ENCODE peak calls at places on chromosomes 5 and 9, in seven cellular contexts. One of them, this sample, is unnamed.

GRCh38 chr9:9912459-9912858 is 700.3 kb downstream of the PTPRD start:
- DNase-seq in GM12878: no peak
- DNase-seq in K562: no peak
- DNase-seq in SK-N-SH: peak; percentile 5
- DNase-seq in HCT116: no peak
- DNase-seq in HepG2: no peak
- DNase-seq in H1: no peak
- DNase-seq in this sample: no peak

GRCh38 chr5:36728697-36729543 is 122.5 kb downstream of the SLC1A3 start:
- DNase-seq in GM12878: no peak
- DNase-seq in K562: peak; percentile 72
- DNase-seq in SK-N-SH: peak; percentile 56
- DNase-seq in HCT116: no peak
- DNase-seq in HepG2: peak; percentile 65
- DNase-seq in H1: no peak
- DNase-seq in this sample: peak; percentile 53

GRCh38 chr9:118336167-118336951 is 632.2 kb downstream of the TLR4 start:
- DNase-seq in GM12878: no peak
- DNase-seq in K562: no peak
- DNase-seq in SK-N-SH: no peak
- DNase-seq in HCT116: no peak
- DNase-seq in HepG2: no peak
- DNase-seq in H1: no peak
- DNase-seq in this sample: no peak

GRCh38 chr9:92724528-92725265 is 39.9 kb downstream of the BICD2 start:
- DNase-seq in GM12878: no peak
- DNase-seq in K562: no peak
- DNase-seq in SK-N-SH: no peak
- DNase-seq in HCT116: no peak
- DNase-seq in HepG2: no peak
- DNase-seq in H1: peak; percentile 35
- DNase-seq in this sample: no peak

GRCh38 chr9:101977614-101978210 is 239.3 kb upstream of the GRIN3A start:
- DNase-seq in GM12878: no peak
- DNase-seq in K562: peak; percentile 13
- DNase-seq in SK-N-SH: peak; percentile 0
- DNase-seq in HCT116: peak; percentile 10
- DNase-seq in HepG2: peak; percentile 3
- DNase-seq in H1: no peak
- DNase-seq in this sample: no peak

GRCh38 chr5:141121563-141121962 is at the start of gene PCDHB4:
- DNase-seq in GM12878: no peak
- DNase-seq in K562: no peak
- DNase-seq in SK-N-SH: peak; percentile 49
- DNase-seq in HCT116: no peak
- DNase-seq in HepG2: peak; percentile 5
- DNase-seq in H1: no peak
- DNase-seq in this sample: peak; percentile 72

GRCh38 chr9:110206388-110206787 is 1.6 kb downstream of the C9orf152 start:
- DNase-seq in GM12878: no peak
- DNase-seq in K562: no peak
- DNase-seq in SK-N-SH: no peak
- DNase-seq in HCT116: no peak
- DNase-seq in HepG2: no peak
- DNase-seq in H1: no peak
- DNase-seq in this sample: no peak

GRCh38 chr9:70947086-70947485 is 174.3 kb downstream of the TRPM3 start:
- DNase-seq in GM12878: no peak
- DNase-seq in K562: no peak
- DNase-seq in SK-N-SH: no peak
- DNase-seq in HCT116: no peak
- DNase-seq in HepG2: no peak
- DNase-seq in H1: no peak
- DNase-seq in this sample: no peak

GRCh38 chr5:89276566-89277305 is 393.8 kb upstream of the MEF2C start:
- DNase-seq in GM12878: no peak
- DNase-seq in K562: no peak
- DNase-seq in SK-N-SH: no peak
- DNase-seq in HCT116: no peak
- DNase-seq in HepG2: no peak
- DNase-seq in H1: no peak
- DNase-seq in this sample: no peak

GRCh38 chr5:139649082-139649991 is 1.2 kb downstream of the CXXC5 start:
- DNase-seq in GM12878: no peak
- DNase-seq in K562: peak; percentile 54
- DNase-seq in SK-N-SH: peak; percentile 65
- DNase-seq in HCT116: no peak
- DNase-seq in HepG2: no peak
- DNase-seq in H1: peak; percentile 85
- DNase-seq in this sample: no peak

GRCh38 chr5:35773936-35774335 is 82.8 kb upstream of the IL7R start:
- DNase-seq in GM12878: no peak
- DNase-seq in K562: no peak
- DNase-seq in SK-N-SH: no peak
- DNase-seq in HCT116: no peak
- DNase-seq in HepG2: no peak
- DNase-seq in H1: no peak
- DNase-seq in this sample: no peak

GRCh38 chr5:34690301-34690700 is 34.2 kb downstream of the RAI14 start:
- DNase-seq in GM12878: no peak
- DNase-seq in K562: no peak
- DNase-seq in SK-N-SH: no peak
- DNase-seq in HCT116: no peak
- DNase-seq in HepG2: peak; percentile 19
- DNase-seq in H1: no peak
- DNase-seq in this sample: no peak

GRCh38 chr5:149114403-149115312 is 26.6 kb upstream of the ABLIM3 start:
- DNase-seq in GM12878: no peak
- DNase-seq in K562: peak; percentile 25
- DNase-seq in SK-N-SH: peak; percentile 54
- DNase-seq in HCT116: peak; percentile 77
- DNase-seq in HepG2: peak; percentile 66
- DNase-seq in H1: peak; percentile 60
- DNase-seq in this sample: peak; percentile 89

GRCh38 chr5:166907314-166907713 is 1384.1 kb upstream of the WWC1 start:
- DNase-seq in GM12878: no peak
- DNase-seq in K562: no peak
- DNase-seq in SK-N-SH: no peak
- DNase-seq in HCT116: no peak
- DNase-seq in HepG2: no peak
- DNase-seq in H1: no peak
- DNase-seq in this sample: no peak

GRCh38 chr9:70352802-70353201 is 61.7 kb downstream of the KLF9 start:
- DNase-seq in GM12878: no peak
- DNase-seq in K562: peak; percentile 6
- DNase-seq in SK-N-SH: no peak
- DNase-seq in HCT116: no peak
- DNase-seq in HepG2: no peak
- DNase-seq in H1: no peak
- DNase-seq in this sample: no peak

DNA sequence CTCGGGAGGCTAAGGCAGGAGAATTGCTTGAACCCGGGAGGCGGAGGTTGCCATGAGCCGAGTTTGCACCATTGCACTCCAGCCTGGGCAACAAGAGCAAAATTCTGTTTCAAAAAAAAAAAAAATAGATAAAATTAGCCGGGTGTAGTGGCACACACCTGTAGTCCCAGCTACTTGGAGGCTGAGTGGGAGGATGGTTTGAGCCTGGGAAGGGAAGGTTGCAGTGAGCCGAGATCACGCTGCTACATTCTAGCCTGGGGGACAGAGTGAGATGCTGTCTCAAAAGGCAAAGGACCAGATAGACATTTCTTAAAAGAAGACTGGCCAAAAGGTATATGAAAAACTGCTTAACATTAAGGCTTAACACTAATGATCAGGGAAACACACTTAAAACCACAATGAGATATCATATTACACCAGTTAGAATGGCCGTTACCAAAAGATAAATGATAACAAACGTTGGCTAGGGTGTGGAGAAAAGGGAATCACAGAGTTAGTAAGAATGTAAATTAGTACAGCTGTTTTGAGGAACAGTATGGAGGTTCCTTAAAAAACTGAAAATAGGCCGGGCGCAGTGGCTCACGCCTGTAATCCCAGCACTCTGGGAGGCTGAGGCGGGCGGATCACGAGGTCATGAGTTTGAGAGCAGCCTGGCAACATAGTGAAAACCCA is 10.1 kb upstream of the MARVELD2 start:
- DNase-seq in GM12878: no peak
- DNase-seq in K562: no peak
- DNase-seq in SK-N-SH: no peak
- DNase-seq in HCT116: no peak
- DNase-seq in HepG2: no peak
- DNase-seq in H1: no peak
- DNase-seq in this sample: no peak
- TF ChIP-seq JUND in GM12878: no peak
- TF ChIP-seq JUND in K562: no peak
- TF ChIP-seq JUND in SK-N-SH: no peak
- TF ChIP-seq JUND in HCT116: no peak
- TF ChIP-seq JUND in HepG2: no peak
- TF ChIP-seq JUND in H1: no peak
- TF ChIP-seq JUND in this sample: no peak

DNA sequence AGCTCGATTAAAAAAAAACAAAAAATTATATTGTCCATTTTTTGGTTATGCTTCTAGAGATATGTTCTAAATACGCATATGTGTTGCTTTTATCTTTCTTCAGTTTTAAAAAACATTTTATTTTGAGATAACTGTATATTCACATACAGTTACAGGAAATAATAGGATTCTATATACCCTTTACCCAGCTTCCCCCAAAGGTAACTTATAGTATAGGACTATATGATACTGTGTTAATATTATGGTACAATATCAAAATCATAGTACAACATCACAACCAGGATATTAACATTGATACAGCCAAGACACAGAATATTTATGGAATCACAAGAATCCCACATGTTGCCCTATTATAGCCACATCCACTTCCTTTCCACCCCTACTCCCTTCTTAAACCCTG is 9.5 kb upstream of the MACIR start:
- DNase-seq in GM12878: no peak
- DNase-seq in K562: no peak
- DNase-seq in SK-N-SH: no peak
- DNase-seq in HCT116: no peak
- DNase-seq in HepG2: no peak
- DNase-seq in H1: no peak
- DNase-seq in this sample: no peak
- TF ChIP-seq JUND in GM12878: no peak
- TF ChIP-seq JUND in K562: no peak
- TF ChIP-seq JUND in SK-N-SH: no peak
- TF ChIP-seq JUND in HCT116: no peak
- TF ChIP-seq JUND in HepG2: no peak
- TF ChIP-seq JUND in H1: no peak
- TF ChIP-seq JUND in this sample: no peak

GRCh38 chr9:128213746-128214497 is 10.7 kb downstream of the DNM1 start:
- DNase-seq in GM12878: no peak
- DNase-seq in K562: no peak
- DNase-seq in SK-N-SH: no peak
- DNase-seq in HCT116: no peak
- DNase-seq in HepG2: no peak
- DNase-seq in H1: no peak
- DNase-seq in this sample: no peak

GRCh38 chr9:128218172-128218517 is 15.0 kb downstream of the DNM1 start:
- DNase-seq in GM12878: no peak
- DNase-seq in K562: no peak
- DNase-seq in SK-N-SH: peak; percentile 15
- DNase-seq in HCT116: no peak
- DNase-seq in HepG2: no peak
- DNase-seq in H1: no peak
- DNase-seq in this sample: no peak

GRCh38 chr9:128214571-128215490 is 11.7 kb downstream of the DNM1 start:
- DNase-seq in GM12878: no peak
- DNase-seq in K562: no peak
- DNase-seq in SK-N-SH: peak; percentile 35
- DNase-seq in HCT116: no peak
- DNase-seq in HepG2: no peak
- DNase-seq in H1: no peak
- DNase-seq in this sample: peak; percentile 51

GRCh38 chr9:128216781-128217553 is 13.8 kb downstream of the DNM1 start:
- DNase-seq in GM12878: no peak
- DNase-seq in K562: no peak
- DNase-seq in SK-N-SH: peak; percentile 24
- DNase-seq in HCT116: no peak
- DNase-seq in HepG2: no peak
- DNase-seq in H1: no peak
- DNase-seq in this sample: no peak

DNA sequence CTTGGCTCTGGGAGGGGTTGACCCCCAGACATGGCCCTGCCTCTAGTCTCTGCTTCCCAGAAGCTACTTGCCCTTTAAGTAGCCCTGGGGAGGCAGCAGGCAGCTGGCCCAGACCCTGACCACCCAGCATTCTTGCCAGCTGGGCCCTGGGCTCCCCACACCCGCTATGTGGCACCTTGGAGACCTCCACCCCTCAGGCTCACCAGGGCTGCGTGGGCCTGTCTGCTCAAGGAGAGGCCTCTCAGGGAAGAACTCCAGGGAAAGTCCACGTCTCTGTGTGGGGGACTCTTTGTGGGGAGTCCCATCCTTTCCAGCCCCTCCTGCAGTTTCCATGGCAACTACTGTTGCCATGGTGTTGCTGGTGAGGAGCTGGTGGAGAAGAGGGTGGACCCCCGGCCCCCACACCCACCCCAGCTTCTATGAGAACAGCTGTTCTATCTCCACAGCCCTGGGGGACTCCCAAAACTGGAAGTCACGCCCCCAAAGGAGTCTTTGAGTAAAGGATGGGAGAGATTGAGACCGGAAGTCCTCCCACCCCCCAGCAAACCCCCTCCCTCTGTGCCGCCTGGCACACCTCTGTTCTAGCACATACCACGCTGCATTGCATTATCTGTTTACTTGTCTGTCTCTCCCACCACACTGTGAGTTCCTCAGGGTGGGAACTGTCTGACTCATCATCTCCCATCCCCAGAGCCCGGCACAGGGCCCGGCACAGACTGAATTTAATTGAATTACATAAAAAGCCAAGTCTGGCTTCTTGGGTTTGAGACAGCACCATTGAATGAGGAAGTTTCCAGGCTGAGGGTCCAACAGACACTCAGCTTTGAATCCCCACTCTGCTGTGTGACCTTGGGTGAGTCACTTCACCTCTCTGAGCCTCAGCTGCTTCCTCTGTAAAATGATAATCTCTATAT is 12.6 kb downstream of the DNM1 start:
- DNase-seq in GM12878: no peak
- DNase-seq in K562: peak; percentile 71
- DNase-seq in SK-N-SH: peak; percentile 60
- DNase-seq in HCT116: no peak
- DNase-seq in HepG2: peak; percentile 36
- DNase-seq in H1: no peak
- DNase-seq in this sample: no peak
- TF ChIP-seq JUND in GM12878: no peak
- TF ChIP-seq JUND in K562: peak; percentile 48
- TF ChIP-seq JUND in SK-N-SH: peak; percentile 39
- TF ChIP-seq JUND in HCT116: no peak
- TF ChIP-seq JUND in HepG2: no peak
- TF ChIP-seq JUND in H1: no peak
- TF ChIP-seq JUND in this sample: no peak

DNA sequence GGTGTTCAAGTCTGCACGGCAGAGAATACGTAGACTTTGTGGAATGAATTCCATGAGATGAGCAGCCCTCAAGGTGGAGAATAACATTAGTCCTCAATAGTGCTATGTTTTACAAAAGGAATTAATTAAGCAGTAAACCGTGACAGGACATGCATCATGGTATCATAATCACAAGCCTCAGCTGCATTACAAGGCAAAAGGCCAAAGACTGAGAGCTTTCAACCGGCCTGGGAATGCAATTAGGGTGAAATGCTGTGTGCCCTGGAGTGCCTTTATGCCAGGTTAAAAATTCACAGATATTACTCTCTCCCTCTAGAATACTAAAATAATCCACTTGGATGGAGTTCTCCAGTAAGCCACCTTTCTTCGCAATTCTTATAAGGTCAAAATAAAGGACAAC is 270.6 kb downstream of the MLLT3 start:
- DNase-seq in GM12878: no peak
- DNase-seq in K562: no peak
- DNase-seq in SK-N-SH: peak; percentile 61
- DNase-seq in HCT116: no peak
- DNase-seq in HepG2: no peak
- DNase-seq in H1: no peak
- DNase-seq in this sample: no peak
- TF ChIP-seq JUND in GM12878: no peak
- TF ChIP-seq JUND in K562: no peak
- TF ChIP-seq JUND in SK-N-SH: no peak
- TF ChIP-seq JUND in HCT116: no peak
- TF ChIP-seq JUND in HepG2: no peak
- TF ChIP-seq JUND in H1: no peak
- TF ChIP-seq JUND in this sample: no peak

This sample was measured in T47D.